ENCODE peak calls at places on chromosomes 5 and 9, in five cellular contexts. One of them, this sample, is unnamed.
A peak's percentile ranks its signal among the peaks of the same experiment; 100 is the strongest.

GRCh38 chr9:84264307-84264706 is 76.3 kb downstream of the SLC28A3 start:
- DNase-seq in GM20000: no peak
- DNase-seq in GM06990: no peak
- DNase-seq in nephron progenitor cell: no peak
- DNase-seq in cardiac fibroblast: no peak
- DNase-seq in this sample: no peak

GRCh38 chr9:115058684-115059315 is 59.2 kb downstream of the TNC start:
- DNase-seq in GM06990: no peak
- DNase-seq in cardiac fibroblast: peak; percentile 70
- DNase-seq in nephron progenitor cell: no peak
- DNase-seq in GM20000: no peak
- DNase-seq in this sample: no peak

GRCh38 chr5:179346401-179346800 is 1.1 kb upstream of the ADAMTS2 start:
- DNase-seq in cardiac fibroblast: peak; percentile 33
- DNase-seq in GM06990: no peak
- DNase-seq in GM20000: no peak
- DNase-seq in nephron progenitor cell: no peak
- DNase-seq in this sample: no peak

GRCh38 chr9:88694625-88695024 is 159.6 kb downstream of the NXNL2 start:
- DNase-seq in GM06990: no peak
- DNase-seq in nephron progenitor cell: no peak
- DNase-seq in GM20000: no peak
- DNase-seq in cardiac fibroblast: peak; percentile 71
- DNase-seq in this sample: no peak

GRCh38 chr9:16825971-16826370 is 44.5 kb downstream of the BNC2 start:
- DNase-seq in nephron progenitor cell: no peak
- DNase-seq in cardiac fibroblast: peak; percentile 76
- DNase-seq in GM06990: no peak
- DNase-seq in GM20000: no peak
- DNase-seq in this sample: no peak

GRCh38 chr5:67209141-67209771 is 12.7 kb upstream of the CD180 start:
- DNase-seq in GM20000: peak; percentile 67
- DNase-seq in GM06990: no peak
- DNase-seq in nephron progenitor cell: peak; percentile 59
- DNase-seq in cardiac fibroblast: peak; percentile 86
- DNase-seq in this sample: peak; percentile 71

GRCh38 chr9:98172604-98173003 is 19.8 kb downstream of the CORO2A start:
- DNase-seq in cardiac fibroblast: no peak
- DNase-seq in nephron progenitor cell: peak; percentile 45
- DNase-seq in GM06990: no peak
- DNase-seq in GM20000: no peak
- DNase-seq in this sample: no peak

GRCh38 chr9:96327694-96328352 is 25.8 kb upstream of the HSD17B3 start:
- DNase-seq in nephron progenitor cell: peak; percentile 40
- DNase-seq in GM06990: no peak
- DNase-seq in GM20000: peak; percentile 52
- DNase-seq in cardiac fibroblast: peak; percentile 79
- DNase-seq in this sample: peak; percentile 55

GRCh38 chr9:118563677-118564076 is 805.6 kb downstream of the BRINP1 start:
- DNase-seq in GM20000: no peak
- DNase-seq in GM06990: no peak
- DNase-seq in nephron progenitor cell: no peak
- DNase-seq in cardiac fibroblast: peak; percentile 62
- DNase-seq in this sample: no peak

GRCh38 chr9:78973906-78974305 is 597.9 kb upstream of the TLE4 start:
- DNase-seq in GM20000: no peak
- DNase-seq in nephron progenitor cell: no peak
- DNase-seq in cardiac fibroblast: peak; percentile 34
- DNase-seq in GM06990: no peak
- DNase-seq in this sample: no peak

GRCh38 chr9:124343533-124344290 is 71.5 kb downstream of the PSMB7 start:
- DNase-seq in cardiac fibroblast: no peak
- DNase-seq in nephron progenitor cell: no peak
- DNase-seq in GM20000: no peak
- DNase-seq in GM06990: peak; percentile 16
- DNase-seq in this sample: no peak

GRCh38 chr9:110116543-110116885 is 91.4 kb downstream of the C9orf152 start:
- DNase-seq in GM20000: no peak
- DNase-seq in nephron progenitor cell: no peak
- DNase-seq in cardiac fibroblast: peak; percentile 99
- DNase-seq in GM06990: no peak
- DNase-seq in this sample: no peak

GRCh38 chr9:114378883-114379282 is 8.9 kb downstream of the AKNA start:
- DNase-seq in nephron progenitor cell: no peak
- DNase-seq in GM20000: no peak
- DNase-seq in GM06990: no peak
- DNase-seq in cardiac fibroblast: no peak
- DNase-seq in this sample: no peak

GRCh38 chr9:137615387-137615871 is 3.4 kb upstream of the EHMT1 start:
- DNase-seq in GM20000: no peak
- DNase-seq in nephron progenitor cell: no peak
- DNase-seq in GM06990: no peak
- DNase-seq in cardiac fibroblast: no peak
- DNase-seq in this sample: no peak

GRCh38 chr9:137619240-137620090 is 660 bp downstream of the EHMT1 start:
- DNase-seq in GM06990: peak; percentile 58
- DNase-seq in nephron progenitor cell: peak; percentile 44
- DNase-seq in cardiac fibroblast: peak; percentile 54
- DNase-seq in GM20000: peak; percentile 75
- DNase-seq in this sample: no peak

GRCh38 chr9:137621131-137621757 is 2.4 kb downstream of the EHMT1 start:
- DNase-seq in GM20000: no peak
- DNase-seq in nephron progenitor cell: no peak
- DNase-seq in cardiac fibroblast: peak; percentile 40
- DNase-seq in GM06990: no peak
- DNase-seq in this sample: no peak

GRCh38 chr9:137620581-137620980 is 1.8 kb downstream of the EHMT1 start:
- DNase-seq in nephron progenitor cell: no peak
- DNase-seq in GM20000: no peak
- DNase-seq in GM06990: no peak
- DNase-seq in cardiac fibroblast: no peak
- DNase-seq in this sample: no peak

DNA sequence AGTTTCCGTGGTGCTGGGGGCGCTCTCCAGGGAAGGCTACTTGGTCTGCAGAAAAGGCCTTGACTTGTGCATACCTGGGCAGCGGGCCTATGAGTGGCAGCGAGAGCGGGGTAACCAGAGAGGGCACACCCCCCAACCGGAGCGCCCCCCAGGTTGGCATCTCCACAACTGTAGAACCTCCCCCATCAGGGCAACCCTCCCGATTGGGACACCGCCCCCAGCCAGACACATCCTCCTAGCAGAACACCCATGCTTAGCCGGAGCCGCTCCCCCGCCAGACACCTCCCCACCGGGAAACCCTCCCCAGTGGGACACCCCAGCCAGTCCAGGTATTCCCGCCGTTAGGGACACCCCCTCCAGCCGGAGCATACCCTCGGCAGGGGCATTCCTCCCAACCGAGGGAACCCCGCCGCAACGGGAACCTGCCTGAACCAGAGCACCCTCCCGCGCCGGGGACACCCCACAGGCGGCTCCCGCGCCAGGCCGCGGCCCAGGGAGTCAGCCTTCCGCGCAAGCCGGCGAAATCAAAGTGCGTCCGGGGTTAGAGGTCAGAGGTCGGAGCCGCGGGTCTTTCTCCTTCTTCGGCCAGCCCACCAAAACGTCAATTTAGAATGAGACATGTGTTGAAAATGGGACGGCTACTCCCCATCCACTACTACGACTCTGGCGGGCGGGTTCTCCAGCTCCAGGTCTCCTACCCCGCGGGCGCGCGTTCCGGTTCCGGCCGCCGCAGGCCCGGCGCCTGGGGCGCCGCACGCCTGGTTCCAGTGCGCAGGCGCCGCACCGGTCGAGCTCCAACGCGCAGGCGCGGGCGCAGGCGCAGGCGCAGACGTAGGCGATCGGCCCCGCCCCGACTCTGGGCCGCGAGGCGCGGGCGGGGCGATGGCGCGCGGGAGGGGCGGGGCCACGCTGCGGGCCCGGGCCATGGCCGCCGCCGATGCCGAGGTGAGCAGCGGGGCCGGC is at the start of gene EHMT1:
- DNase-seq in nephron progenitor cell: peak; percentile 93
- DNase-seq in GM06990: peak; percentile 90
- DNase-seq in cardiac fibroblast: peak; percentile 78
- DNase-seq in GM20000: peak; percentile 100
- DNase-seq in this sample: peak; percentile 96
- TF ChIP-seq CTCF in nephron progenitor cell: no peak
- TF ChIP-seq CTCF in GM06990: peak; percentile 13
- TF ChIP-seq CTCF in cardiac fibroblast: no peak
- TF ChIP-seq CTCF in GM20000: no peak
- TF ChIP-seq CTCF in this sample: no peak

GRCh38 chr5:120449501-120449900 is 14.6 kb upstream of the PRR16 start:
- DNase-seq in cardiac fibroblast: peak; percentile 55
- DNase-seq in GM06990: no peak
- DNase-seq in nephron progenitor cell: no peak
- DNase-seq in GM20000: no peak
- DNase-seq in this sample: no peak

GRCh38 chr5:120451445-120451844 is 12.7 kb upstream of the PRR16 start:
- DNase-seq in cardiac fibroblast: no peak
- DNase-seq in GM06990: no peak
- DNase-seq in GM20000: no peak
- DNase-seq in nephron progenitor cell: no peak
- DNase-seq in this sample: no peak

GRCh38 chr5:120447706-120448239 is 16.3 kb upstream of the PRR16 start:
- DNase-seq in cardiac fibroblast: peak; percentile 33
- DNase-seq in GM20000: no peak
- DNase-seq in nephron progenitor cell: no peak
- DNase-seq in GM06990: no peak
- DNase-seq in this sample: no peak

GRCh38 chr5:120452471-120452870 is 11.6 kb upstream of the PRR16 start:
- DNase-seq in GM20000: no peak
- DNase-seq in nephron progenitor cell: no peak
- DNase-seq in GM06990: no peak
- DNase-seq in cardiac fibroblast: no peak
- DNase-seq in this sample: no peak

DNA sequence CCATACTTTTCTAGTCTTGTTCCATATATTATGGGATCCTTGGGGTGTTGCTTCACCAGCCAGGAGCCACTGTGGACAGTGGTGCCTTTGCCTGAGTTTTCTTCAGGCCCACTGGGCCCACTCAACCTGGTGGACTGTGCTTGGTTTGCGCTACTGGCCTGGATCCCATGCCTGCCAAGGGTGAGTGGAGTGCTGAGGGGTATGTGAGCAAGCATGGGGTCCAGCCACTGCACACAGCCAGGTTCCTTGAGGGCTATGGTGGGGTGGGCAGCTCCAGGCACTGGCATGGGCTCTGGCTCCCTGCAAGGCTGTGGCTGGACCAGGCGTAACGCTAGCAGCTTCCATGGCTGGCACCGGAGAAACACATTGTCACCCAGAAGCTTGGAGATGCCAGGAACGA is 13.2 kb upstream of the PRR16 start:
- DNase-seq in GM20000: no peak
- DNase-seq in GM06990: no peak
- DNase-seq in cardiac fibroblast: no peak
- DNase-seq in nephron progenitor cell: no peak
- DNase-seq in this sample: no peak
- TF ChIP-seq CTCF in GM20000: no peak
- TF ChIP-seq CTCF in GM06990: no peak
- TF ChIP-seq CTCF in cardiac fibroblast: no peak
- TF ChIP-seq CTCF in nephron progenitor cell: no peak
- TF ChIP-seq CTCF in this sample: no peak

DNA sequence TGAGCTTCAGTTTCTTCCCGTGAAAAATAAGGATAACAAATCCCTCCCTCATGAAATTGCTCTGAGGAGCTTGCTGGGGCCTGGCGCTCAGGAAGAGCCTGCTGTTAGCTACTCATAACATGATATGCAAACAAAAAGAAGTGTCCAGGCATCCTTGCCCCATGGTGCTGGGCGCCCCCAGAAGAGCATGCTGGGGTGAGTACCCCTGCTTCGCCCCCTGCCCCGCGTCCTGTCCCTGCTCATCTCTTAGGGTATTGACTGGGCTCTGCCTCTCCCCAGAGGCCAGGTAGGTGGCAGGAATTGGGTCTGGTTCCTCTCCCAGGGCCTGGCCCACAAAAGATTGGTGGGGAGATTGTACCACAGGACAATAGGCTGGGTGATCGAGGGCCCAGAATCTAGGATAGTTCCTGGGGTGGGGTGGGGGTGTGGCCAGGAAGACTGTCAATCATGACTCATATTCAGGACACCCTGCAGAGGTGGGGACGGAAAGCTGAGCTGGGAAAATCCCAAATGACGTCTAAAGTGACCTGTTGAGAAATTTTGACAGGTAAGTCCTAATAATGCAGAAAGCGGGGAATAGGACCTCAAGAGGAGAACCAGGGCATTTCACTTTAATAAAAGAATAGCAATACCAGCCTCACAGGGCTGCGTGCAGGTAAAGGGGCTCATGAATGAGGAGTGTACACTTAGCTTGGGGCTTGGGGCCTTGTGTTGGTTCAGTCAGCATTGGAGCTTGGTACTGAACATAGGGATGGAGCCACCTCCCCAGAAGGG is 8.9 kb downstream of the PITX1 start:
- DNase-seq in GM06990: no peak
- DNase-seq in cardiac fibroblast: no peak
- DNase-seq in nephron progenitor cell: no peak
- DNase-seq in GM20000: no peak
- DNase-seq in this sample: no peak
- TF ChIP-seq CTCF in GM06990: no peak
- TF ChIP-seq CTCF in cardiac fibroblast: no peak
- TF ChIP-seq CTCF in nephron progenitor cell: no peak
- TF ChIP-seq CTCF in GM20000: no peak
- TF ChIP-seq CTCF in this sample: no peak

GRCh38 chr5:103526164-103526915 is 36.2 kb downstream of the NUDT12 start:
- DNase-seq in cardiac fibroblast: peak; percentile 86
- DNase-seq in GM20000: no peak
- DNase-seq in nephron progenitor cell: no peak
- DNase-seq in GM06990: no peak
- DNase-seq in this sample: no peak

GRCh38 chr5:103532116-103532734 is 30.4 kb downstream of the NUDT12 start:
- DNase-seq in cardiac fibroblast: peak; percentile 69
- DNase-seq in GM20000: no peak
- DNase-seq in GM06990: no peak
- DNase-seq in nephron progenitor cell: no peak
- DNase-seq in this sample: no peak
- TF ChIP-seq CTCF in cardiac fibroblast: no peak
- TF ChIP-seq CTCF in GM20000: no peak
- TF ChIP-seq CTCF in GM06990: no peak
- TF ChIP-seq CTCF in nephron progenitor cell: no peak
- TF ChIP-seq CTCF in this sample: no peak

GRCh38 chr9:34522971-34523797 is at the start of gene ENHO:
- DNase-seq in GM20000: peak; percentile 94
- DNase-seq in GM06990: peak; percentile 84
- DNase-seq in nephron progenitor cell: peak; percentile 96
- DNase-seq in cardiac fibroblast: peak; percentile 82
- DNase-seq in this sample: peak; percentile 96
- TF ChIP-seq CTCF in GM20000: no peak
- TF ChIP-seq CTCF in GM06990: no peak
- TF ChIP-seq CTCF in nephron progenitor cell: no peak
- TF ChIP-seq CTCF in cardiac fibroblast: no peak
- TF ChIP-seq CTCF in this sample: no peak

This sample was measured in endothelial cell.